ENCODE peak calls at places on chromosomes 4 and X, in six cellular contexts. B is AG10803, O is AG09319, H is A172, K is T47D, C is left cardiac atrium. E is an unnamed sample.
A peak's percentile ranks its signal among the peaks of the same experiment; 100 is the strongest.

GRCh38 chrX:43423876-43424275 is 232.2 kb upstream of the MAOA start:
- DNase-seq in B (no peak), O (no peak), H (no peak), K (no peak), C (no peak), E (no peak)

GRCh38 chrX:154805696-154806091 is 409 bp upstream of the MPP1 start:
- DNase-seq in B (peak; percentile 55), O (no peak), H (no peak), K (no peak), C (no peak), E (no peak)

GRCh38 chrX:70336767-70337166 is 46.9 kb downstream of the KIF4A start:
- DNase-seq in B (no peak), O (no peak), H (no peak), K (no peak), C (no peak), E (no peak)

GRCh38 chrX:128906753-128907152 is 616.5 kb downstream of the SMARCA1 start:
- DNase-seq in B (no peak), O (no peak), H (no peak), K (no peak), C (no peak), E (no peak)

GRCh38 chr4:33149658-33150057 is 2429.5 kb downstream of the PCDH7 start:
- DNase-seq in B (no peak), O (no peak), H (no peak), K (no peak), C (no peak), E (no peak)

GRCh38 chrX:15864629-15865028 is 10.0 kb upstream of the AP1S2 start:
- DNase-seq in B (no peak), O (no peak), H (no peak), K (no peak), C (no peak), E (no peak)

GRCh38 chr4:76585897-76586360 is 150.9 kb downstream of the SHROOM3 start:
- DNase-seq in B (no peak), O (no peak), H (peak; percentile 46), K (peak; percentile 62), C (peak; percentile 78), E (peak; percentile 12)

GRCh38 chrX:155864655-155865054 is 16.5 kb upstream of the VAMP7 start:
- DNase-seq in B (no peak), O (no peak), H (peak; percentile 10), K (no peak), C (no peak), E (no peak)

GRCh38 chrX:63349307-63349706 is 1.8 kb downstream of the SPIN4 start:
- DNase-seq in B (no peak), O (no peak), H (no peak), K (no peak), C (no peak), E (no peak)

E was measured in GM18507.